ENCODE peak calls at places on chromosomes 16 and 17, in nine cellular contexts. One of them, this sample, is unnamed.

GRCh38 chr16:85085721-85086120 is 26.6 kb downstream of the CIBAR2 start:
- DNase-seq in stimulated activated CD8-positive, alpha-beta memory T cell treated with anti-CD3 and anti-CD28 coated beads, Interleukin-12 subunit alpha, Interleukin-12 subunit beta, amount 100 ng/mL, for 4 hours: no peak
- DNase-seq in AG08395: no peak
- DNase-seq in right lobe of liver: no peak
- DNase-seq in T follicular helper cell: no peak
- DNase-seq in left ventricle myocardium inferior: no peak
- DNase-seq in effector CD8-positive, alpha-beta T cell: no peak
- DNase-seq in HT1080: no peak
- DNase-seq in HS-5: no peak
- DNase-seq in this sample: no peak

GRCh38 chr17:28279411-28279810 is 39.6 kb upstream of the TMEM97 start:
- DNase-seq in effector CD8-positive, alpha-beta T cell: no peak
- DNase-seq in HT1080: no peak
- DNase-seq in T follicular helper cell: no peak
- DNase-seq in stimulated activated CD8-positive, alpha-beta memory T cell treated with anti-CD3 and anti-CD28 coated beads, Interleukin-12 subunit alpha, Interleukin-12 subunit beta, amount 100 ng/mL, for 4 hours: no peak
- DNase-seq in left ventricle myocardium inferior: no peak
- DNase-seq in HS-5: no peak
- DNase-seq in AG08395: no peak
- DNase-seq in right lobe of liver: no peak
- DNase-seq in this sample: no peak

GRCh38 chr16:8619671-8620370 is 1.7 kb upstream of the METTL22 start:
- DNase-seq in left ventricle myocardium inferior: no peak
- DNase-seq in effector CD8-positive, alpha-beta T cell: no peak
- DNase-seq in right lobe of liver: no peak
- DNase-seq in HT1080: no peak
- DNase-seq in AG08395: no peak
- DNase-seq in HS-5: no peak
- DNase-seq in T follicular helper cell: no peak
- DNase-seq in stimulated activated CD8-positive, alpha-beta memory T cell treated with anti-CD3 and anti-CD28 coated beads, Interleukin-12 subunit alpha, Interleukin-12 subunit beta, amount 100 ng/mL, for 4 hours: no peak
- DNase-seq in this sample: no peak

GRCh38 chr16:65725156-65725845 is 603.4 kb upstream of the CDH11 start:
- DNase-seq in HT1080: no peak
- DNase-seq in AG08395: no peak
- DNase-seq in right lobe of liver: no peak
- DNase-seq in stimulated activated CD8-positive, alpha-beta memory T cell treated with anti-CD3 and anti-CD28 coated beads, Interleukin-12 subunit alpha, Interleukin-12 subunit beta, amount 100 ng/mL, for 4 hours: no peak
- DNase-seq in T follicular helper cell: no peak
- DNase-seq in HS-5: peak
- DNase-seq in effector CD8-positive, alpha-beta T cell: no peak
- DNase-seq in left ventricle myocardium inferior: no peak
- DNase-seq in this sample: no peak

GRCh38 chr16:1877804-1878203 is 5.8 kb upstream of the MEIOB start:
- DNase-seq in HS-5: no peak
- DNase-seq in stimulated activated CD8-positive, alpha-beta memory T cell treated with anti-CD3 and anti-CD28 coated beads, Interleukin-12 subunit alpha, Interleukin-12 subunit beta, amount 100 ng/mL, for 4 hours: no peak
- DNase-seq in right lobe of liver: no peak
- DNase-seq in AG08395: no peak
- DNase-seq in HT1080: no peak
- DNase-seq in left ventricle myocardium inferior: no peak
- DNase-seq in effector CD8-positive, alpha-beta T cell: no peak
- DNase-seq in T follicular helper cell: no peak
- DNase-seq in this sample: no peak

GRCh38 chr17:60959011-60959410 is 281.4 kb downstream of the BCAS3 start:
- DNase-seq in left ventricle myocardium inferior: no peak
- DNase-seq in AG08395: no peak
- DNase-seq in HT1080: peak
- DNase-seq in right lobe of liver: no peak
- DNase-seq in effector CD8-positive, alpha-beta T cell: no peak
- DNase-seq in stimulated activated CD8-positive, alpha-beta memory T cell treated with anti-CD3 and anti-CD28 coated beads, Interleukin-12 subunit alpha, Interleukin-12 subunit beta, amount 100 ng/mL, for 4 hours: no peak
- DNase-seq in HS-5: no peak
- DNase-seq in T follicular helper cell: no peak
- DNase-seq in this sample: no peak

GRCh38 chr17:51528116-51528515 is 267.8 kb downstream of the UTP18 start:
- DNase-seq in effector CD8-positive, alpha-beta T cell: no peak
- DNase-seq in stimulated activated CD8-positive, alpha-beta memory T cell treated with anti-CD3 and anti-CD28 coated beads, Interleukin-12 subunit alpha, Interleukin-12 subunit beta, amount 100 ng/mL, for 4 hours: no peak
- DNase-seq in HS-5: no peak
- DNase-seq in left ventricle myocardium inferior: no peak
- DNase-seq in right lobe of liver: no peak
- DNase-seq in HT1080: no peak
- DNase-seq in T follicular helper cell: no peak
- DNase-seq in AG08395: no peak
- DNase-seq in this sample: no peak

GRCh38 chr17:35315283-35315682 is 58.1 kb downstream of the SLFN11 start:
- DNase-seq in effector CD8-positive, alpha-beta T cell: no peak
- DNase-seq in left ventricle myocardium inferior: no peak
- DNase-seq in HT1080: peak
- DNase-seq in right lobe of liver: no peak
- DNase-seq in stimulated activated CD8-positive, alpha-beta memory T cell treated with anti-CD3 and anti-CD28 coated beads, Interleukin-12 subunit alpha, Interleukin-12 subunit beta, amount 100 ng/mL, for 4 hours: no peak
- DNase-seq in HS-5: peak
- DNase-seq in AG08395: peak
- DNase-seq in T follicular helper cell: no peak
- DNase-seq in this sample: peak

This sample was measured in heart right ventricle.